ENCODE peak calls at places on chromosomes 6 and 20, in nine cellular contexts. P is PC-3, V is neuronal stem cell, M is mesendoderm, Q is K562, C is IMR-90, H is neural progenitor cell, R is kidney, K is H9. S is an unnamed sample.

GRCh38 chr6:2848851-2849250 is 7.2 kb upstream of the SERPINB1 start:
- DNase-seq in P (no peak), V (no peak), M (peak; percentile 88), Q (peak; percentile 63), C (no peak), H (no peak), R (no peak), K (peak; percentile 86), S (no peak)

GRCh38 chr6:73076211-73076610 is 149.1 kb downstream of the KHDC1L start:
- DNase-seq in P (peak; percentile 43), V (no peak), M (no peak), Q (no peak), C (no peak), H (no peak), R (no peak), K (no peak), S (no peak)

GRCh38 chr20:46128310-46129151 is 10.4 kb downstream of the CD40 start:
- DNase-seq in P (no peak), V (peak; percentile 41), M (peak; percentile 43), Q (peak; percentile 68), C (no peak), H (peak; percentile 75), R (peak; percentile 75), K (peak; percentile 59), S (no peak)

GRCh38 chr6:56795852-56796532 is 153.3 kb upstream of the DST start:
- DNase-seq in P (peak; percentile 58), V (no peak), M (no peak), Q (no peak), C (peak; percentile 43), H (no peak), R (no peak), K (no peak), S (no peak)

GRCh38 chr20:9515761-9516657 is 1.6 kb downstream of the LAMP5 start:
- DNase-seq in P (peak; percentile 26), V (no peak), M (peak; percentile 59), Q (no peak), C (no peak), H (peak; percentile 77), R (peak; percentile 83), K (peak; percentile 60), S (no peak)

GRCh38 chr6:159071843-159072769 is 27.3 kb upstream of the TAGAP start:
- DNase-seq in P (no peak), V (no peak), M (no peak), Q (no peak), C (no peak), H (no peak), R (no peak), K (no peak), S (no peak)

GRCh38 chr6:42696526-42697267 is 25.7 kb downstream of the PRPH2 start:
- DNase-seq in P (no peak), V (no peak), M (no peak), Q (no peak), C (peak; percentile 71), H (no peak), R (no peak), K (no peak), S (no peak)

GRCh38 chr6:132256457-132256856 is 144.8 kb downstream of the MOXD1 start:
- DNase-seq in P (no peak), V (no peak), M (no peak), Q (no peak), C (no peak), H (no peak), R (no peak), K (no peak), S (no peak)

GRCh38 chr20:53656653-53657288 is 63.1 kb upstream of the ZNF217 start:
- DNase-seq in P (peak; percentile 39), V (no peak), M (no peak), Q (no peak), C (peak; percentile 76), H (no peak), R (no peak), K (no peak), S (no peak)

GRCh38 chr20:23007886-23008285 is 27.2 kb upstream of the SSTR4 start:
- DNase-seq in P (no peak), V (no peak), M (no peak), Q (no peak), C (no peak), H (no peak), R (no peak), K (no peak), S (no peak)

GRCh38 chr6:20203561-20204528 is 8.4 kb downstream of the MBOAT1 start:
- DNase-seq in P (no peak), V (no peak), M (no peak), Q (peak; percentile 39), C (no peak), H (no peak), R (no peak), K (no peak), S (no peak)

GRCh38 chr6:149938571-149939462 is 3.0 kb upstream of the ULBP2 start:
- DNase-seq in P (peak; percentile 27), V (no peak), M (no peak), Q (peak; percentile 14), C (no peak), H (no peak), R (peak; percentile 72), K (no peak), S (no peak)

GRCh38 chr6:144217264-144217663 is 66.9 kb downstream of the STX11 start:
- DNase-seq in P (peak; percentile 15), V (no peak), M (no peak), Q (no peak), C (no peak), H (no peak), R (no peak), K (no peak), S (no peak)

GRCh38 chr6:100228437-100229424 is 234.7 kb upstream of the MCHR2 start:
- DNase-seq in P (peak; percentile 78), V (peak; percentile 74), M (peak; percentile 93), Q (peak; percentile 91), C (peak; percentile 71), H (peak; percentile 95), R (peak; percentile 89), K (peak; percentile 93), S (peak; percentile 48)

GRCh38 chr6:132087391-132087790 is 136.2 kb upstream of the CCN2 start:
- DNase-seq in P (peak; percentile 6), V (no peak), M (no peak), Q (no peak), C (no peak), H (no peak), R (no peak), K (no peak), S (no peak)

GRCh38 chr20:57896017-57896416 is 186.2 kb upstream of the PMEPA1 start:
- DNase-seq in P (no peak), V (no peak), M (no peak), Q (no peak), C (no peak), H (no peak), R (no peak), K (no peak), S (no peak)

GRCh38 chr20:40370800-40371199 is 318.2 kb downstream of the MAFB start:
- DNase-seq in P (no peak), V (no peak), M (no peak), Q (no peak), C (no peak), H (peak; percentile 23), R (no peak), K (no peak), S (no peak)

GRCh38 chr6:28207244-28208179 is 17.6 kb upstream of the ZSCAN9 start:
- DNase-seq in P (no peak), V (peak; percentile 40), M (peak; percentile 84), Q (no peak), C (peak; percentile 34), H (peak; percentile 79), R (no peak), K (peak; percentile 75), S (no peak)

GRCh38 chr6:33632603-33633039 is 11.5 kb downstream of the ITPR3 start:
- DNase-seq in P (peak; percentile 64), V (no peak), M (peak; percentile 94), Q (peak; percentile 82), C (no peak), H (peak; percentile 87), R (no peak), K (peak; percentile 94), S (peak; percentile 51)

DNA sequence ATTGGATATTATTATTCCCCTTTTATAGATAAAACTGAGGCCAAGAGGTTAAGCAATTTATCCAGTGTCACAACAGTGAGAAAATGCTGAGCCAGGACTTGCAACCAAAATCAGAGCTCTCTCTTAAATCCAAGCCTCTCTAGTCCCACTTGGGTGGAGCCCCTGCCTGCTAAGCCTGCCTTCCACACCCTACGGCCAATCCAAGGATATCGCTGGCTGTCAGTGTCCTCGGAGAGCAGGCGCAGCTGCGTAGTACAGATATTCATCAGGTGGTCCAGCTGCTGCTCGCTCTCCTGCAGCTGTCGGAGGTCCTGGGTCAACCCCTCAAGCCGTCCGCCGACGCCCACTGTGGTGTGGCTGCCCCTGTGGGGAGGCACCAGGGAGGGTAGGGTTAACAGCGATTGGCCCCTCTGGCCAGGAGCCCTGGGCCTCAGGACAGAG is 3.8 kb upstream of the NECAB3 start:
- DNase-seq in P (no peak), V (no peak), M (no peak), Q (no peak), C (no peak), H (no peak), R (no peak), K (no peak), S (no peak)
- H3K9ac ChIP-seq in P (no peak overlapping the region), V (no peak overlapping the region), M (no peak overlapping the region), Q (peak overlapping the region; percentile 79), C (no peak overlapping the region), H (no peak overlapping the region), R (no peak overlapping the region), K (no peak overlapping the region), S (no peak overlapping the region)

DNA sequence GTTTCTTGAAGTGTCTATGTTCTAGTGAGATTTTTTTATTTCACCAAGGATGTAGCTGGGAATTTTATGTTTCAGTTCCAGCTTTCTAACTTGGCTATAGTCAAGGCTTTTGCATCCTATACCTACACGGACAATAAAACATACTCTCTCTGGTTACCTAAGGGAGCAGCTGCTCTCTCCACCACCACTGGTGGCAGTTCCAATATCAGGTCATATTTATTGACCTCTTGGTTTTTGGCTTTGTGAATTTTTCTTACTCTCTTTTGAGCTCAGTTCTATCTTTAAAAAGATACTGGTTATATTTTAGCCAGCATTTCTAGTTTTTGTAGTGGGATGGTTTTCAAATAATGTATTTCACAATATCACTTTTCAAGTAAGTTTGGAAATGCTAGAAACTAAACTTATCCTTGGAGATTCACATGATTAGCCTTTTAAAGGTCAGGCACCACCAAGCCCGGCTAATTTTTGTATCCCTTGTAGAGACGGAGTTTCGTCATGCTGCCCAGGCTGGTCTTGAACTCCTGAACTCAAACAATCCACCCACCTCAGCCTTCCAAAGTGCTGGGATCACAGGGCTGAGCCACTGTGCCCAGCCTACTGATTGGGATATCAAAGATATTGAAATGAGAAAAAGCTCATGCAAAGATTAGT is 34.7 kb upstream of the HAO1 start:
- DNase-seq in P (no peak), V (no peak), M (no peak), Q (no peak), C (no peak), H (no peak), R (no peak), K (no peak), S (no peak)
- H3K4me1 ChIP-seq in P (no peaks in the 10 kb centered on the region), V (no peaks in the 10 kb centered on the region), M (no peaks in the 10 kb centered on the region), Q (no peaks in the 10 kb centered on the region), C (no peaks in the 10 kb centered on the region), H (no peaks in the 10 kb centered on the region), R (no peaks in the 10 kb centered on the region), K (no peaks in the 10 kb centered on the region), S (no peaks in the 10 kb centered on the region)

GRCh38 chr6:166714581-166714980 is 87.5 kb upstream of the RPS6KA2 start:
- DNase-seq in P (no peak), V (no peak), M (no peak), Q (no peak), C (no peak), H (no peak), R (no peak), K (no peak), S (no peak)
- H3K9ac ChIP-seq in P (no peak overlapping the region), V (peak overlapping the region; percentile 3), M (no peak overlapping the region), Q (no peak overlapping the region), C (no peak overlapping the region), H (no peak overlapping the region), R (no peak overlapping the region), K (no peak overlapping the region), S (no peak overlapping the region)

GRCh38 chr6:129663531-129663930 is 46.4 kb downstream of the ARHGAP18 start:
- DNase-seq in P (no peak), V (no peak), M (no peak), Q (no peak), C (no peak), H (no peak), R (no peak), K (no peak), S (no peak)
- H3K4me1 ChIP-seq in P (peaks cover 10% of the 10 kb centered on the region), V (peaks cover 8% of the 10 kb centered on the region), M (peaks cover 2% of the 10 kb centered on the region), Q (peaks cover 23% of the 10 kb centered on the region), C (peaks cover 2% of the 10 kb centered on the region), H (peaks cover 3% of the 10 kb centered on the region), R (peaks cover 8% of the 10 kb centered on the region), K (peaks cover 2% of the 10 kb centered on the region), S (no peaks in the 10 kb centered on the region)